ENCODE peak calls at places on chromosomes 6 and 20, in seven cellular contexts. L is right cardiac atrium, Z is sigmoid colon, X is PC-3, D is body of pancreas, M is left lung, E is pancreas. W is an unnamed sample.
A peak's percentile ranks its signal among the peaks of the same experiment; 100 is the strongest.

GRCh38 chr6:4819706-4820283 is 43.6 kb downstream of the CDYL start:
- DNase-seq in D (no peak), Z (no peak), X (no peak), L (no peak), E (no peak), M (no peak), W (no peak)

GRCh38 chr6:126356526-126356925 is 16.6 kb downstream of the CENPW start:
- DNase-seq in M (no peak), Z (no peak), L (no peak), D (no peak), E (no peak), X (no peak), W (no peak)

GRCh38 chr20:31924561-31924960 is 27.3 kb downstream of the PDRG1 start:
- DNase-seq in E (no peak), Z (peak; percentile 26), X (no peak), D (no peak), M (no peak), L (no peak), W (no peak)

GRCh38 chr6:169296170-169296569 is 42.5 kb upstream of the THBS2 start:
- DNase-seq in Z (no peak), L (no peak), E (no peak), D (no peak), X (no peak), M (no peak), W (no peak)

GRCh38 chr6:118630928-118631327 is 20.5 kb downstream of the CEP85L start:
- DNase-seq in M (no peak), L (no peak), E (no peak), D (no peak), Z (no peak), X (no peak), W (no peak)

GRCh38 chr6:31453259-31453658 is 44.7 kb upstream of the MICB start:
- DNase-seq in D (no peak), X (no peak), M (no peak), L (no peak), E (no peak), Z (no peak), W (no peak)

GRCh38 chr20:11178946-11179654 is 505.3 kb upstream of the JAG1 start:
- DNase-seq in E (no peak), L (no peak), Z (no peak), D (no peak), M (no peak), X (peak; percentile 98), W (no peak)

GRCh38 chr6:105680131-105680530 is 277.2 kb upstream of the PREP start:
- DNase-seq in M (no peak), X (peak; percentile 28), D (no peak), L (no peak), E (no peak), Z (no peak), W (no peak)

GRCh38 chr20:8855315-8855714 is 213.6 kb upstream of the PLCB4 start:
- DNase-seq in E (no peak), X (peak; percentile 68), D (no peak), Z (peak; percentile 73), M (no peak), L (peak; percentile 16), W (no peak)

GRCh38 chr20:19070681-19071441 is 141.6 kb upstream of the SLC24A3 start:
- DNase-seq in Z (no peak), M (no peak), L (no peak), D (no peak), X (no peak), E (no peak), W (no peak)

GRCh38 chr20:56513096-56513806 is 11.3 kb upstream of the FAM209A start:
- DNase-seq in M (no peak), E (no peak), D (no peak), L (no peak), X (no peak), Z (no peak), W (no peak)

GRCh38 chr20:11173936-11174335 is 500.1 kb upstream of the JAG1 start:
- DNase-seq in E (no peak), L (no peak), Z (no peak), X (no peak), M (no peak), D (no peak), W (no peak)

GRCh38 chr20:35541118-35541782 is 628 bp upstream of the ERGIC3 start:
- DNase-seq in M (no peak), D (no peak), Z (no peak), X (peak; percentile 22), L (no peak), E (no peak), W (no peak)

DNA sequence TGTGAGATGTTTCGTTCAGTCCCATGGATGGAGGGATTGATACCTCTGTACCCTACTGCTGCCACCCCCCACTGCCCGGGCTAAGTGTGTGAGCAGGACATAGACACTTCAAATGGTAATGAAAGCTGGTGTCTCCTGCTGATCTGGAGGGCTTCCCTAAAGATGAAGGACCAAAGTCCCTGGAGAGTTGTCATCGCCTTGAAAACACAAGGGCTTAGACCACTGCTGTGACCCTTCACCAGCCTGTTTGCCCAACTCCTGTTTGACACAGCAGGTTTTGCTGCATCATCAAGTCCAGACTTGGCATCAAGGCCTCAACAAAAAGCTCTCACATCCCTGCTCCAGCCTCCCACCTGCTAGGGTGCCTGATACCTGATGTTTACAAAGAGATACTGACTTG is 57.9 kb upstream of the FAM8A1 start:
- DNase-seq in X (no peak), M (no peak), D (no peak), E (no peak), L (no peak), Z (no peak), W (no peak)
- H3K4me1 ChIP-seq in X (no peaks in the 10 kb centered on the region), M (no peaks in the 10 kb centered on the region), D (no peaks in the 10 kb centered on the region), E (no peaks in the 10 kb centered on the region), L (no peaks in the 10 kb centered on the region), Z (no peaks in the 10 kb centered on the region), W (no peaks in the 10 kb centered on the region)

GRCh38 chr20:39855799-39856198 is 833.2 kb downstream of the MAFB start:
- DNase-seq in Z (no peak), M (no peak), E (no peak), D (no peak), L (no peak), X (no peak), W (no peak)
- H3K4me3 ChIP-seq in Z (no peak overlapping the region), M (no peak overlapping the region), E (no peak overlapping the region), D (no peak overlapping the region), L (no peak overlapping the region), X (no peak overlapping the region), W (no peak overlapping the region)

GRCh38 chr20:30489604-30490003 is 767.9 kb upstream of the DEFB115 start:
- DNase-seq in D (no peak), Z (peak; percentile 63), L (no peak), M (no peak), E (peak; percentile 57), X (no peak), W (no peak)
- H3K9me3 ChIP-seq in D (no peaks in the 10 kb centered on the region), Z (no peaks in the 10 kb centered on the region), L (no peaks in the 10 kb centered on the region), M (peaks cover 57% of the 10 kb centered on the region), E (no peaks in the 10 kb centered on the region), X (peaks cover 6% of the 10 kb centered on the region), W (no peaks in the 10 kb centered on the region)

GRCh38 chr6:34138924-34139323 is 7.0 kb downstream of the GRM4 start:
- DNase-seq in M (no peak), D (no peak), L (no peak), X (no peak), E (peak; percentile 37), Z (no peak), W (no peak)

GRCh38 chr6:34142046-34142445 is 3.8 kb downstream of the GRM4 start:
- DNase-seq in E (no peak), L (no peak), X (no peak), Z (no peak), D (no peak), M (no peak), W (no peak)

GRCh38 chr6:34138191-34138590 is 7.7 kb downstream of the GRM4 start:
- DNase-seq in E (no peak), X (no peak), D (no peak), M (no peak), L (no peak), Z (no peak), W (no peak)

GRCh38 chr6:34142599-34142998 is 3.3 kb downstream of the GRM4 start:
- DNase-seq in D (no peak), Z (no peak), E (no peak), X (no peak), M (no peak), L (no peak), W (no peak)

DNA sequence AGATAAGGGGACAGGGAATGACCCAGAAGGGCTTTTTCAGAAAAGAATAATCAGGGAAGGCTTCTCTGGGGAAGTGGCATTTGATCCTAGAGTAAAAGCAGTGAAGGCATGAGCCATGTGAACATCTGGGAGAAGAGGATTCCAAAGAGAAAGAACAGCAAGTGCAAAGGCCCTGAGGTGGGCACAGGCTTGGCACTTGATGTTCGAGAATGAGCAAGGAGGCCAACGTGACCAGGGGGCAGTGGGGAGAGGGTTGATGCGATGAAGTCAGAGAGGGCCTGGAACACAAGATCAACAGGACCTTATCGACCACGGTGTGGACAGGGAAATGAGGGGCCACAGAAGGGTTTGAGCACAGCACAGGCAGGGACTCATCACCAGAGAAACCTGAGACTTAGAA is 5.8 kb downstream of the GRM4 start:
- DNase-seq in X (no peak), M (no peak), L (no peak), Z (no peak), D (no peak), E (no peak), W (no peak)
- H3K4me1 ChIP-seq in X (no peaks in the 10 kb centered on the region), M (peaks cover 12% of the 10 kb centered on the region), L (peaks cover 4% of the 10 kb centered on the region), Z (peaks cover 28% of the 10 kb centered on the region), D (peaks cover 17% of the 10 kb centered on the region), E (peaks cover 16% of the 10 kb centered on the region), W (no peaks in the 10 kb centered on the region)

GRCh38 chr6:163417595-163417994 is 3.1 kb downstream of the QKI start:
- DNase-seq in L (no peak), Z (no peak), E (no peak), X (no peak), D (no peak), M (no peak), W (no peak)

GRCh38 chr6:163419413-163420314 is 5.1 kb downstream of the QKI start:
- DNase-seq in E (no peak), M (no peak), D (no peak), Z (no peak), L (no peak), X (peak; percentile 28), W (no peak)

GRCh38 chr6:163420315-163420667 is 5.8 kb downstream of the QKI start:
- DNase-seq in E (no peak), Z (no peak), L (no peak), M (no peak), D (no peak), X (no peak), W (no peak)

GRCh38 chr6:163416640-163417253 is 2.2 kb downstream of the QKI start:
- DNase-seq in L (peak; percentile 29), Z (peak; percentile 71), D (peak; percentile 68), M (no peak), E (no peak), X (peak; percentile 83), W (peak; percentile 54)

DNA sequence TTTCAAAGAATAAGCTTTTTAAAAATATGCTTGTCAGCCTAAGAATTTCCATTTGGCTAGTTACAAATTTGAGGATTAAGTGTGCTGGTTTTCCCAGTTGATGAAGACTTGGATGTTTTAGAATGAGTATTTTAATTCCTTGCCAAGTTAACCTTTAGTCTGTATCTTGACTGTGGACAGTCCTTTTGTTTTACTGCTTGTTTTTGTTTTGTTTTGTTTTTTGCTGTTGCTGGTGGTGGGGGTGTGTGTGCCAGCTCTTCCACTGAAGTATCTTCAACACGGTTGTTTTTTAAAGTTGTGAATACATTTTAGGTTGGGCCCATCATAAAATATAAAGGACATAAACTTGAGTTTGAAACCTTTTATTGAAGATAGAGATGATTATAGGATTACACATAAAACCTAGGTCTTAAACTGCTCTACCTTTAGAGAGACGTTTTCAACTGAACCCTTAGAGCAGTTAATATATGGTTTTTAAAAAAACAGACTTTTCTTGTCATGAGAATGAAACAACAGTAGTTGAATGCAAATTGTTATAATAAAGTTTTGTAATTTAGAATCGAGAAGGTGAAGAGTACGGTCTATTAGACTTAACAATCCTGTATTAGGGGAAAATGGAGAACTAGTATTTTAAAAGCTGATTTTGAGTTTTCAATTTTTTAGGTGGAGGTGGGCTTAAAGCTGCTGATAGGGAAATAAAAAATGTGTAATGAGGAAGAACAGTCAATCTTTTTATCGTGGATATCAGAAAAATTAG is 3.9 kb downstream of the QKI start:
- DNase-seq in E (no peak), D (no peak), M (no peak), X (no peak), Z (no peak), L (no peak), W (no peak)
- H3K4me3 ChIP-seq in E (no peak overlapping the region), D (no peak overlapping the region), M (peak overlapping the region; percentile 82), X (peak overlapping the region; percentile 68), Z (peak overlapping the region; percentile 100), L (peak overlapping the region; percentile 100), W (peak overlapping the region; percentile 75)